ENCODE peak calls at places on chromosomes 11 and 22, in seven cellular contexts. One of them, this sample, is unnamed.

GRCh38 chr22:19903513-19903912 is 38.1 kb upstream of the COMT start:
- DNase-seq in NCI-H345: no peak
- DNase-seq in midbrain: no peak
- DNase-seq in progenitor cell of endocrine pancreas: no peak
- DNase-seq in IMR-90: no peak
- DNase-seq in GM23248: no peak
- DNase-seq in EL: no peak
- DNase-seq in this sample: no peak

GRCh38 chr11:116173946-116174911 is 598.6 kb downstream of the BUD13 start:
- DNase-seq in NCI-H345: no peak
- DNase-seq in midbrain: no peak
- DNase-seq in progenitor cell of endocrine pancreas: no peak
- DNase-seq in IMR-90: no peak
- DNase-seq in GM23248: no peak
- DNase-seq in EL: no peak
- DNase-seq in this sample: no peak

GRCh38 chr11:121117753-121118152 is 16.7 kb downstream of the TECTA start:
- DNase-seq in NCI-H345: no peak
- DNase-seq in midbrain: no peak
- DNase-seq in progenitor cell of endocrine pancreas: no peak
- DNase-seq in IMR-90: no peak
- DNase-seq in GM23248: no peak
- DNase-seq in EL: no peak
- DNase-seq in this sample: no peak

GRCh38 chr22:19663821-19664325 is 50.4 kb upstream of the SEPTIN5 start:
- DNase-seq in NCI-H345: peak; percentile 19
- DNase-seq in midbrain: no peak
- DNase-seq in progenitor cell of endocrine pancreas: no peak
- DNase-seq in IMR-90: peak; percentile 61
- DNase-seq in GM23248: peak; percentile 82
- DNase-seq in EL: peak; percentile 28
- DNase-seq in this sample: peak; percentile 64

GRCh38 chr11:116312560-116313340 is 460.0 kb downstream of the BUD13 start:
- DNase-seq in NCI-H345: peak; percentile 54
- DNase-seq in midbrain: peak; percentile 86
- DNase-seq in progenitor cell of endocrine pancreas: no peak
- DNase-seq in IMR-90: no peak
- DNase-seq in GM23248: peak; percentile 1
- DNase-seq in EL: peak; percentile 4
- DNase-seq in this sample: peak; percentile 48

GRCh38 chr11:129322941-129323340 is 52.7 kb upstream of the BARX2 start:
- DNase-seq in NCI-H345: no peak
- DNase-seq in midbrain: no peak
- DNase-seq in progenitor cell of endocrine pancreas: no peak
- DNase-seq in IMR-90: no peak
- DNase-seq in GM23248: no peak
- DNase-seq in EL: no peak
- DNase-seq in this sample: no peak

GRCh38 chr22:38397189-38398097 is 57.6 kb downstream of the KCNJ4 start:
- DNase-seq in NCI-H345: peak; percentile 21
- DNase-seq in midbrain: peak; percentile 46
- DNase-seq in progenitor cell of endocrine pancreas: no peak
- DNase-seq in IMR-90: no peak
- DNase-seq in GM23248: peak; percentile 57
- DNase-seq in EL: no peak
- DNase-seq in this sample: no peak

GRCh38 chr11:100980156-100980555 is 149.5 kb downstream of the PGR start:
- DNase-seq in NCI-H345: peak; percentile 33
- DNase-seq in midbrain: no peak
- DNase-seq in progenitor cell of endocrine pancreas: no peak
- DNase-seq in IMR-90: peak; percentile 13
- DNase-seq in GM23248: peak; percentile 12
- DNase-seq in EL: no peak
- DNase-seq in this sample: no peak

GRCh38 chr22:18033204-18033998 is 9.0 kb upstream of the MICAL3 start:
- DNase-seq in NCI-H345: no peak
- DNase-seq in midbrain: no peak
- DNase-seq in progenitor cell of endocrine pancreas: no peak
- DNase-seq in IMR-90: peak; percentile 41
- DNase-seq in GM23248: peak; percentile 76
- DNase-seq in EL: no peak
- DNase-seq in this sample: peak; percentile 51

GRCh38 chr11:120511116-120511803 is at the start of gene GRIK4:
- DNase-seq in NCI-H345: peak; percentile 79
- DNase-seq in midbrain: peak; percentile 88
- DNase-seq in progenitor cell of endocrine pancreas: peak; percentile 79
- DNase-seq in IMR-90: peak; percentile 57
- DNase-seq in GM23248: peak; percentile 89
- DNase-seq in EL: peak; percentile 72
- DNase-seq in this sample: peak; percentile 16

GRCh38 chr11:71482216-71482615 is 29.2 kb downstream of the NADSYN1 start:
- DNase-seq in NCI-H345: no peak
- DNase-seq in midbrain: no peak
- DNase-seq in progenitor cell of endocrine pancreas: no peak
- DNase-seq in IMR-90: no peak
- DNase-seq in GM23248: no peak
- DNase-seq in EL: no peak
- DNase-seq in this sample: no peak

GRCh38 chr11:104522650-104523049 is 358.7 kb upstream of the PDGFD start:
- DNase-seq in NCI-H345: peak; percentile 4
- DNase-seq in midbrain: no peak
- DNase-seq in progenitor cell of endocrine pancreas: no peak
- DNase-seq in IMR-90: peak; percentile 41
- DNase-seq in GM23248: no peak
- DNase-seq in EL: no peak
- DNase-seq in this sample: peak; percentile 22

GRCh38 chr11:113173023-113173594 is 141.3 kb upstream of the TTC12 start:
- DNase-seq in NCI-H345: no peak
- DNase-seq in midbrain: no peak
- DNase-seq in progenitor cell of endocrine pancreas: no peak
- DNase-seq in IMR-90: no peak
- DNase-seq in GM23248: no peak
- DNase-seq in EL: no peak
- DNase-seq in this sample: no peak

GRCh38 chr11:131579932-131580387 is 209.5 kb downstream of the NTM start:
- DNase-seq in NCI-H345: peak; percentile 0
- DNase-seq in midbrain: no peak
- DNase-seq in progenitor cell of endocrine pancreas: no peak
- DNase-seq in IMR-90: peak; percentile 40
- DNase-seq in GM23248: peak; percentile 95
- DNase-seq in EL: peak; percentile 38
- DNase-seq in this sample: peak; percentile 98

GRCh38 chr22:20249797-20250354 is 18.2 kb downstream of the RTN4R start:
- DNase-seq in NCI-H345: peak; percentile 36
- DNase-seq in midbrain: peak; percentile 42
- DNase-seq in progenitor cell of endocrine pancreas: no peak
- DNase-seq in IMR-90: peak; percentile 39
- DNase-seq in GM23248: peak; percentile 67
- DNase-seq in EL: no peak
- DNase-seq in this sample: peak; percentile 23

GRCh38 chr11:80388133-80388532 is 947.3 kb upstream of the TENM4 start:
- DNase-seq in NCI-H345: no peak
- DNase-seq in midbrain: no peak
- DNase-seq in progenitor cell of endocrine pancreas: no peak
- DNase-seq in IMR-90: no peak
- DNase-seq in GM23248: no peak
- DNase-seq in EL: no peak
- DNase-seq in this sample: no peak

GRCh38 chr22:46451741-46452140 is 85.7 kb downstream of the CELSR1 start:
- DNase-seq in NCI-H345: no peak
- DNase-seq in midbrain: no peak
- DNase-seq in progenitor cell of endocrine pancreas: no peak
- DNase-seq in IMR-90: no peak
- DNase-seq in GM23248: no peak
- DNase-seq in EL: no peak
- DNase-seq in this sample: no peak

GRCh38 chr11:14973621-14974020 is 1.5 kb upstream of the CALCA start:
- DNase-seq in NCI-H345: peak; percentile 55
- DNase-seq in midbrain: no peak
- DNase-seq in progenitor cell of endocrine pancreas: peak; percentile 16
- DNase-seq in IMR-90: peak; percentile 4
- DNase-seq in GM23248: peak; percentile 47
- DNase-seq in EL: peak; percentile 8
- DNase-seq in this sample: peak; percentile 6

GRCh38 chr11:119172513-119172912 is 4.0 kb downstream of the NLRX1 start:
- DNase-seq in NCI-H345: no peak
- DNase-seq in midbrain: no peak
- DNase-seq in progenitor cell of endocrine pancreas: no peak
- DNase-seq in IMR-90: no peak
- DNase-seq in GM23248: no peak
- DNase-seq in EL: no peak
- DNase-seq in this sample: no peak

This sample was measured in astrocyte.